ENCODE peak calls at places on chromosomes 5 and 9, in four cellular contexts. U is posterior cingulate gyrus, F is body of pancreas, O is endothelial cell of umbilical vein. E is an unnamed sample.

GRCh38 chr5:124262443-124262842 is 484.0 kb downstream of the ZNF608 start:
- DNase-seq in U (no peak), F (no peak), O (no peak), E (no peak)

GRCh38 chr5:109409061-109409843 is 522 bp downstream of the PJA2 start:
- DNase-seq in U (peak), F (peak), O (peak), E (peak)

GRCh38 chr9:25260056-25260455 is 418.2 kb downstream of the TUSC1 start:
- DNase-seq in U (no peak), F (no peak), O (no peak), E (no peak)

GRCh38 chr5:158234323-158235158 is 375.6 kb upstream of the CLINT1 start:
- DNase-seq in U (no peak), F (no peak), O (no peak), E (no peak)

GRCh38 chr5:55303238-55303690 is 4.2 kb downstream of the DHX29 start:
- DNase-seq in U (no peak), F (no peak), O (peak), E (no peak)

GRCh38 chr5:158522001-158522400 is 577.7 kb downstream of the EBF1 start:
- DNase-seq in U (no peak), F (no peak), O (no peak), E (no peak)

GRCh38 chr9:128420651-128421473 is at the start of gene CERCAM:
- DNase-seq in U (peak), F (peak), O (peak), E (peak)

GRCh38 chr5:172245046-172245445 is 38.5 kb downstream of the UBTD2 start:
- DNase-seq in U (no peak), F (no peak), O (no peak), E (no peak)

GRCh38 chr9:130204341-130204740 is 32.1 kb downstream of the NCS1 start:
- DNase-seq in U (no peak), F (no peak), O (no peak), E (no peak)

GRCh38 chr9:74942801-74943200 is 9.9 kb downstream of the C9orf40 start:
- DNase-seq in U (no peak), F (no peak), O (peak), E (no peak)

GRCh38 chr5:128536861-128537305 is 1.2 kb downstream of the FBN2 start:
- DNase-seq in U (no peak), F (no peak), O (no peak), E (no peak)

GRCh38 chr5:75482482-75482881 is 28.9 kb downstream of the CERT1 start:
- DNase-seq in U (no peak), F (no peak), O (no peak), E (no peak)

GRCh38 chr5:84688566-84688965 is 303.9 kb upstream of the EDIL3 start:
- DNase-seq in U (no peak), F (no peak), O (no peak), E (no peak)

GRCh38 chr9:5893591-5894236 is 3.0 kb downstream of the MLANA start:
- DNase-seq in U (no peak), F (no peak), O (no peak), E (no peak)

GRCh38 chr9:1604942-1605560 is 410.1 kb upstream of the SMARCA2 start:
- DNase-seq in U (no peak), F (no peak), O (no peak), E (no peak)

GRCh38 chr5:168592014-168592368 is 12.8 kb upstream of the PANK3 start:
- DNase-seq in U (no peak), F (peak), O (no peak), E (no peak)

GRCh38 chr5:127572930-127573329 is 55.5 kb downstream of the PRRC1 start:
- DNase-seq in U (no peak), F (no peak), O (no peak), E (no peak)

GRCh38 chr5:25515525-25515924 is 870.7 kb upstream of the CDH10 start:
- DNase-seq in U (no peak), F (no peak), O (no peak), E (no peak)

GRCh38 chr5:73119492-73120157 is 750 bp upstream of the TMEM171 start:
- DNase-seq in U (no peak), F (peak), O (peak), E (no peak)

E was measured in frontal cortex.